ENCODE peak calls at places on chromosomes 16 and 17, in five cellular contexts. L is HepG2, N is left ventricle myocardium inferior, C is hepatocyte, G is fibroblast of mammary gland. V is an unnamed sample.

GRCh38 chr17:62101090-62101489 is 36.0 kb upstream of the MED13 start:
- DNase-seq in L (no peak), N (no peak), C (no peak), G (no peak), V (no peak)

GRCh38 chr17:36610472-36610871 is 9.1 kb downstream of the MRM1 start:
- DNase-seq in L (no peak), N (no peak), C (no peak), G (peak), V (no peak)

GRCh38 chr17:67125924-67126323 is 81.6 kb downstream of the CACNG1 start:
- DNase-seq in L (no peak), N (no peak), C (no peak), G (no peak), V (no peak)

GRCh38 chr17:79469646-79470045 is 141.2 kb downstream of the RBFOX3 start:
- DNase-seq in L (no peak), N (no peak), C (no peak), G (no peak), V (no peak)

GRCh38 chr17:6067060-6067459 is 3.1 kb upstream of the WSCD1 start:
- DNase-seq in L (no peak), N (no peak), C (no peak), G (no peak), V (no peak)

GRCh38 chr17:1241904-1242303 is 28.3 kb upstream of the BHLHA9 start:
- DNase-seq in L (no peak), N (no peak), C (no peak), G (peak), V (no peak)

GRCh38 chr17:50299776-50300175 is 25.5 kb downstream of the TMEM92 start:
- DNase-seq in L (no peak), N (no peak), C (no peak), G (no peak), V (no peak)

GRCh38 chr17:6507535-6507934 is 48.8 kb downstream of the PITPNM3 start:
- DNase-seq in L (no peak), N (no peak), C (no peak), G (peak), V (no peak)

GRCh38 chr16:21702259-21702658 is 38.5 kb downstream of the OTOA start:
- DNase-seq in L (no peak), N (no peak), C (no peak), G (no peak), V (no peak)

GRCh38 chr17:38809828-38810227 is 10.5 kb upstream of the PIP4K2B start:
- DNase-seq in L (no peak), N (no peak), C (no peak), G (no peak), V (no peak)

GRCh38 chr16:23026777-23027362 is 122.4 kb downstream of the USP31 start:
- DNase-seq in L (peak), N (no peak), C (peak), G (peak), V (peak)

GRCh38 chr17:28256370-28256769 is 62.6 kb upstream of the TMEM97 start:
- DNase-seq in L (no peak), N (no peak), C (no peak), G (no peak), V (no peak)

GRCh38 chr17:2723505-2723996 is 12.0 kb upstream of the CLUH start:
- DNase-seq in L (no peak), N (no peak), C (no peak), G (no peak), V (no peak)

GRCh38 chr16:83714286-83714685 is 93.5 kb upstream of the HSBP1 start:
- DNase-seq in L (no peak), N (no peak), C (no peak), G (no peak), V (no peak)

GRCh38 chr16:12137344-12138094 is 161.0 kb downstream of the SNX29 start:
- DNase-seq in L (no peak), N (no peak), C (no peak), G (no peak), V (no peak)

GRCh38 chr16:87439926-87440325 is 47.8 kb downstream of the MAP1LC3B start:
- DNase-seq in L (no peak), N (no peak), C (no peak), G (no peak), V (no peak)

GRCh38 chr17:82687375-82687861 is 11.1 kb downstream of the RAB40B start:
- DNase-seq in L (no peak), N (no peak), C (no peak), G (no peak), V (no peak)

GRCh38 chr16:14415291-14415690 is 214.8 kb downstream of the PARN start:
- DNase-seq in L (no peak), N (no peak), C (no peak), G (no peak), V (no peak)

GRCh38 chr16:83300326-83300725 is 507.5 kb upstream of the HSBP1 start:
- DNase-seq in L (no peak), N (no peak), C (no peak), G (no peak), V (no peak)

GRCh38 chr17:67174190-67174589 is 70.8 kb downstream of the HELZ start:
- DNase-seq in L (no peak), N (no peak), C (no peak), G (no peak), V (no peak)

GRCh38 chr16:56263711-56264608 is 72.7 kb downstream of the GNAO1 start:
- DNase-seq in L (peak), N (peak), C (peak), G (no peak), V (no peak)

GRCh38 chr16:8958344-8958808 is 5.3 kb downstream of the USP7 start:
- DNase-seq in L (no peak), N (peak), C (no peak), G (peak), V (peak)

GRCh38 chr17:61770752-61771533 is 92.4 kb downstream of the BRIP1 start:
- DNase-seq in L (no peak), N (no peak), C (no peak), G (peak), V (no peak)

GRCh38 chr16:75139498-75139897 is 8.8 kb upstream of the ZFP1 start:
- DNase-seq in L (no peak), N (no peak), C (no peak), G (no peak), V (no peak)

GRCh38 chr16:9854665-9855064 is 327.6 kb downstream of the GRIN2A start:
- DNase-seq in L (no peak), N (no peak), C (peak), G (peak), V (no peak)

GRCh38 chr16:13873835-13874438 is 46.0 kb upstream of the ERCC4 start:
- DNase-seq in L (peak), N (no peak), C (peak), G (peak), V (peak)

GRCh38 chr16:67243481-67243880 is 3.8 kb downstream of the FHOD1 start:
- DNase-seq in L (no peak), N (no peak), C (no peak), G (no peak), V (no peak)

GRCh38 chr16:17476414-17477259 is 5.9 kb upstream of the XYLT1 start:
- DNase-seq in L (peak), N (no peak), C (peak), G (peak), V (peak)

GRCh38 chr17:50240876-50241275 is 33.4 kb upstream of the TMEM92 start:
- DNase-seq in L (no peak), N (no peak), C (no peak), G (peak), V (no peak)

GRCh38 chr17:9766970-9767369 is 24.4 kb downstream of the DHRS7C start:
- DNase-seq in L (no peak), N (no peak), C (no peak), G (peak), V (no peak)

GRCh38 chr17:78230996-78231931 is at the start of gene TMEM235:
- DNase-seq in L (no peak), N (no peak), C (peak), G (no peak), V (no peak)

GRCh38 chr17:34420254-34420766 is 57.3 kb upstream of the CCL1 start:
- DNase-seq in L (peak), N (peak), C (peak), G (peak), V (peak)

GRCh38 chr17:63356275-63356905 is 89.7 kb downstream of the CYB561 start:
- DNase-seq in L (no peak), N (no peak), C (peak), G (peak), V (no peak)

GRCh38 chr17:45243750-45244149 is 18.1 kb downstream of the SPATA32 start:
- DNase-seq in L (no peak), N (no peak), C (no peak), G (no peak), V (no peak)

GRCh38 chr16:59907671-59908070 is 1173.6 kb upstream of the GOT2 start:
- DNase-seq in L (no peak), N (no peak), C (no peak), G (no peak), V (no peak)

GRCh38 chr16:74999683-75000480 is 1.1 kb downstream of the ZNRF1 start:
- DNase-seq in L (peak), N (peak), C (peak), G (no peak), V (peak)

GRCh38 chr17:77872199-77872598 is 86.3 kb upstream of the TNRC6C start:
- DNase-seq in L (no peak), N (no peak), C (no peak), G (no peak), V (no peak)

GRCh38 chr16:53433930-53434435 is 288 bp upstream of the RBL2 start:
- DNase-seq in L (peak), N (no peak), C (peak), G (peak), V (no peak)

GRCh38 chr17:21272881-21273839 is 11.4 kb upstream of the MAP2K3 start:
- DNase-seq in L (no peak), N (no peak), C (no peak), G (no peak), V (no peak)

GRCh38 chr17:66602659-66603363 is 232.1 kb upstream of the CACNG5 start:
- DNase-seq in L (no peak), N (peak), C (no peak), G (peak), V (no peak)

GRCh38 chr17:73686126-73686525 is 41.9 kb upstream of the SDK2 start:
- DNase-seq in L (no peak), N (no peak), C (no peak), G (no peak), V (no peak)
- H3K4me3 ChIP-seq in L (no peak), N (no peak), C (no peak), G (no peak), V (no peak)

GRCh38 chr17:15973834-15974233 is 25.7 kb downstream of the ZSWIM7 start:
- DNase-seq in L (no peak), N (no peak), C (no peak), G (no peak), V (no peak)

GRCh38 chr17:15981208-15981607 is 18.3 kb downstream of the ZSWIM7 start:
- DNase-seq in L (no peak), N (no peak), C (no peak), G (no peak), V (peak)

GRCh38 chr17:15981646-15982580 is 17.6 kb downstream of the ZSWIM7 start:
- DNase-seq in L (no peak), N (no peak), C (no peak), G (peak), V (no peak)

GRCh38 chr17:15977894-15978293 is 21.6 kb downstream of the ZSWIM7 start:
- DNase-seq in L (no peak), N (no peak), C (no peak), G (no peak), V (no peak)

DNA sequence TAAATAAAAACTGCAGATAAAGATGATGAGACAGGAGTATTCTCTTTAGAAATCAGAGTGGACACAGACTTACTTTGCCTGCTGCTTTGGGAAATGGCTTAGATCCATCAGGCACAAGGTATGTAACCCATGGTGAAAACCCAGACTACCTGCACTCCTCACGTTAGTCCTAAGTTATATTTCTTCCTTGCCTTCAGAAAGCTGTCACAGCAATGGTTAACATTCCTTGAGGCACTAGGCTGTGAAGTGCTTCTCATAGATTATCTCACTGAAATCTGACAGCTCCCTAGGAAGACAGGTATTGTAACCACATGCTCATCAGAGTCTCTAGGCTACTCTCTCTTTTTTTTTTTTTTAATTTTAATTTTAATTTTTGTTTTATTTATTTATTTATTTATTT is 20.9 kb downstream of the ZSWIM7 start:
- DNase-seq in L (no peak), N (no peak), C (no peak), G (no peak), V (no peak)
- TF ChIP-seq CTCF in L (no peak), N (no peak), C (no peak), G (no peak), V (no peak)

GRCh38 chr17:74923538-74924249 is 379 bp upstream of the OTOP2 start:
- DNase-seq in L (no peak), N (peak), C (peak), G (peak), V (peak)

GRCh38 chr17:74922694-74923537 is at the start of gene USH1G:
- DNase-seq in L (no peak), N (no peak), C (peak), G (no peak), V (no peak)

GRCh38 chr17:74922172-74922571 is 883 bp downstream of the USH1G start:
- DNase-seq in L (no peak), N (no peak), C (peak), G (no peak), V (no peak)

GRCh38 chr17:74925242-74925641 is 1.2 kb downstream of the OTOP2 start:
- DNase-seq in L (no peak), N (no peak), C (peak), G (no peak), V (no peak)

GRCh38 chr17:74924250-74924948 is at the start of gene OTOP2:
- DNase-seq in L (no peak), N (peak), C (peak), G (no peak), V (no peak)
- H3K4me3 ChIP-seq in L (peak), N (peak), C (peak), G (no peak), V (no peak)

GRCh38 chr17:60318830-60319229 is 73.1 kb downstream of the USP32 start:
- DNase-seq in L (no peak), N (no peak), C (no peak), G (no peak), V (no peak)

GRCh38 chr17:60311936-60312335 is 80.0 kb downstream of the USP32 start:
- DNase-seq in L (no peak), N (no peak), C (no peak), G (peak), V (no peak)

GRCh38 chr17:60311186-60311585 is 80.7 kb downstream of the USP32 start:
- DNase-seq in L (no peak), N (no peak), C (no peak), G (peak), V (no peak)

GRCh38 chr17:60314423-60314822 is 77.5 kb downstream of the USP32 start:
- DNase-seq in L (no peak), N (no peak), C (no peak), G (no peak), V (peak)

GRCh38 chr17:60315650-60316049 is 76.3 kb downstream of the USP32 start:
- DNase-seq in L (peak), N (no peak), C (no peak), G (peak), V (no peak)
- TF ChIP-seq CTCF in L (peak), N (no peak), C (no peak), G (no peak), V (no peak)

DNA sequence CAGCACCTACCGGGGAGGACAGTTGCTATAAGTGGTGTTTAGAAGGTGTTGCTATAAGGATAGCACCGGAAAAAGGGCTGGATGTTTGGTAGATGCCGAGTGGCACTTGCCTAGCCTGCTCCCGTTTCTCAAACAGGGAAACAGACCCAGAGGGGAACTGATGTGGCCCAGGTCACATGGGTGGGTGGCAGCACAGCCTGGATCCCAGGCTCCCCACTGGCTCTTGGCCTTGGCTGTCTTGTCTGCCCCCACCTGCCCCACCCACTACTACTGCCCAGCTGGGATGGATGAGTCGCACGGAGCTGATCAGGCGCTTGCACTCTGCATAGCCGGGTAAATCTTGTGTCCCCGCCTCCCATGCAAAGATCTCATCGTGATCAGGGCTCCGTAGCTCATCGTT is 7.2 kb downstream of the SMTNL2 start:
- DNase-seq in L (no peak), N (no peak), C (no peak), G (peak), V (no peak)
- H3K4me3 ChIP-seq in L (no peak), N (no peak), C (no peak), G (no peak), V (no peak)

DNA sequence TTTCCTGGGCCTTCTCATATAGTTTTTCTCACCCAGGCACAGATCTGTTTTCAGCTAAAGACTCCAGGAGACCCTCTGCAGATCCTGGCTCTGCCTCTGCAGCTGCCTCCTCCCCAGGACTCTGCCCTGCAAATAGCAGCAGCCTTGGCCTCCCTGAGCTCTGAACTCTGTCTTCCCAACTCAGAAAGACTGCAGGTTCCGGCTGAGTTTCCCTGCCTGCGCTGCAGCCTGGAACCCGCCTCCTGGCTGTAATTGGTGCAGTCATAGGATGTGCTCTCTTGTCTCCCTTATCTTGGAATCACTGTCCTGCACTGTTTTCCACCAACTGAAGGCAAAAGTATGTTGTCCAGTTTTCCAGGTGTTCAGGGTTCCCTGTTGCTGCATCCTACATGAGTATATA is 14.3 kb upstream of the DNASE1 start:
- DNase-seq in L (peak), N (no peak), C (no peak), G (no peak), V (no peak)
- TF ChIP-seq CTCF in L (peak), N (no peak), C (no peak), G (no peak), V (no peak)

DNA sequence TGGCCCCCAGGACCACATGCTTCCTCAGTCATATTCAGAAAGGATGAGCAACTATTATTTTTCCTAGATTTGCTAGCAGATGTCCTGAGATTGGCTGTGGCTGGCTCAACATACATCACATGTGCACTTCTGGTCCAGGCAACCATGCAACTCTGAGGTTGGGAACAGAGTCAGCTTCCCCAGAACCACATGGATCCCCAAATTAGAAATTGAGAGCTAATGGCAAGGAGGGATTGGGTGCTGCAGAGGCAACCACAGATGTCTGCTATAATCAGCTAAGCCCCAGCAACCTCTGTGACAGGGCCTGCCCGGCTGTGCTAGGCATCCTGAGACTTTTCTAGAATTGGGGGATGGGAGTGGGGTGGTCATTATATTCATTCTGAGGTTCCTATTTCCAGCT is 33.8 kb upstream of the CLEC18A start:
- DNase-seq in L (no peak), N (no peak), C (no peak), G (no peak), V (no peak)
- H3K4me3 ChIP-seq in L (no peak), N (no peak), C (no peak), G (peak), V (no peak)

DNA sequence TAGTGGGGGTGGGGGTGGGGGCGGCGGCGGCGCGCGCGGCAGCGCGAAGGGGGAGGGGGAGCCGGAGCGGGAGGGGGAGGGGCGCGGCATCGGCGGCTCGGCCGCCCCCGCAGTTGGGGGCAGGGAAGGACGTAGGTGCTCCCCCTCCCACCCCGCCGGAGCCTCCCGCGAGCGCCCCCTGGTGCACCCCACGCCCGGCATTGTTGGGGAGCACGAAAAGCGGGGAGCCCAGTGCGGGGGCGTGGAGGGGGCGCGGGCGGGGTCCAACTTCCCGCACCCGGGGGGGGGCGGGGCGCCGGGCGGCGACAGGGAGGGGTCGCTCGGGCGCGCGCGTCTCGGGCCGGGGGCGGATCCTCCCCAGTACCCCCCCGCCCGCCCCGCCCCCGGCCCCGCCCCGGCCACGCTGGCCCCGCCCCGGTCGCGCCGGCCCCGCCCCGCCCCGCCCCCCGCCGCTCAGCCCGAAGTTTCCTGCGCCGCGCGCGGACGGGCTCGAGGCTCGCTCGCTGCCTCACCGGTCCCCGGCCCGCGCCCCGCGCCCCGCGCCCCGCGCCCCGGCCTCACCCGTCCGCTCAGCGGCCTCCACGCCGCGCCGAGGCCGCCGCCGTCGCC is at the start of gene CACNA1H:
- DNase-seq in L (no peak), N (peak), C (peak), G (no peak), V (no peak)
- TF ChIP-seq CTCF in L (peak), N (peak), C (peak), G (no peak), V (no peak)

V was measured in GM12865.